ENCODE peak calls at places on chromosomes 5 and 9, in nine cellular contexts. K, L, O, J, Y, P, H, E and D are unnamed samples.

GRCh38 chr5:58322453-58322852 is 137.4 kb downstream of the PLK2 start:
- DNase-seq in K (no peak), L (no peak), O (no peak), J (no peak), Y (peak), P (peak), H (no peak), E (no peak), D (no peak)

GRCh38 chr5:128163991-128164390 is 80.4 kb downstream of the SLC12A2 start:
- DNase-seq in K (no peak), L (no peak), O (peak), J (no peak), Y (peak), P (peak), H (no peak), E (no peak), D (no peak)

GRCh38 chr9:95952471-95952870 is 77.0 kb downstream of the ERCC6L2 start:
- DNase-seq in K (no peak), L (no peak), O (no peak), J (no peak), Y (no peak), P (no peak), H (no peak), E (no peak), D (no peak)

GRCh38 chr5:73917433-73917832 is 291.4 kb downstream of the ARHGEF28 start:
- DNase-seq in K (no peak), L (no peak), O (no peak), J (no peak), Y (peak), P (no peak), H (peak), E (no peak), D (no peak)

GRCh38 chr5:16437974-16438373 is 27.6 kb downstream of the ZNF622 start:
- DNase-seq in K (no peak), L (no peak), O (no peak), J (no peak), Y (peak), P (no peak), H (no peak), E (no peak), D (no peak)

GRCh38 chr9:76905984-76906861 is at the start of gene PRUNE2:
- DNase-seq in K (peak), L (peak), O (peak), J (peak), Y (peak), P (peak), H (peak), E (peak), D (no peak)

GRCh38 chr5:79567926-79568549 is 44.2 kb upstream of the TENT2 start:
- DNase-seq in K (no peak), L (no peak), O (no peak), J (no peak), Y (peak), P (no peak), H (no peak), E (no peak), D (no peak)

GRCh38 chr5:147160923-147161663 is 73.7 kb upstream of the STK32A start:
- DNase-seq in K (no peak), L (no peak), O (no peak), J (no peak), Y (peak), P (no peak), H (no peak), E (no peak), D (no peak)

GRCh38 chr9:128162215-128163026 is 2.4 kb downstream of the BBLN start:
- DNase-seq in K (no peak), L (peak), O (no peak), J (no peak), Y (peak), P (peak), H (peak), E (no peak), D (no peak)

GRCh38 chr9:113347479-113347878 is 1.9 kb upstream of the BSPRY start:
- DNase-seq in K (no peak), L (no peak), O (no peak), J (no peak), Y (no peak), P (no peak), H (no peak), E (no peak), D (no peak)

GRCh38 chr9:75152416-75152815 is 64.1 kb downstream of the OSTF1 start:
- DNase-seq in K (no peak), L (no peak), O (no peak), J (no peak), Y (no peak), P (no peak), H (no peak), E (no peak), D (no peak)

GRCh38 chr9:126522957-126523356 is 90.8 kb upstream of the LMX1B start:
- DNase-seq in K (no peak), L (peak), O (no peak), J (no peak), Y (no peak), P (no peak), H (no peak), E (no peak), D (no peak)

GRCh38 chr9:109467936-109468335 is 30.2 kb downstream of the PTPN3 start:
- DNase-seq in K (no peak), L (no peak), O (no peak), J (no peak), Y (peak), P (peak), H (no peak), E (no peak), D (no peak)

GRCh38 chr9:129523953-129524847 is 96.7 kb downstream of the C9orf50 start:
- DNase-seq in K (no peak), L (no peak), O (no peak), J (no peak), Y (no peak), P (no peak), H (no peak), E (no peak), D (no peak)

GRCh38 chr9:17322882-17323864 is 188.3 kb downstream of the CNTLN start:
- DNase-seq in K (no peak), L (no peak), O (no peak), J (no peak), Y (no peak), P (no peak), H (no peak), E (peak), D (no peak)

GRCh38 chr9:85248514-85249312 is 493.0 kb downstream of the AGTPBP1 start:
- DNase-seq in K (no peak), L (no peak), O (no peak), J (no peak), Y (peak), P (peak), H (no peak), E (no peak), D (no peak)

GRCh38 chr9:122463828-122464632 is 13.7 kb downstream of the OR1J1 start:
- DNase-seq in K (no peak), L (no peak), O (no peak), J (no peak), Y (no peak), P (no peak), H (no peak), E (peak), D (no peak)

GRCh38 chr9:130128782-130129424 is 43.3 kb upstream of the NCS1 start:
- DNase-seq in K (no peak), L (no peak), O (peak), J (no peak), Y (peak), P (peak), H (peak), E (no peak), D (no peak)

GRCh38 chr5:14591548-14591947 is 10.0 kb downstream of the OTULINL start:
- DNase-seq in K (no peak), L (no peak), O (no peak), J (no peak), Y (no peak), P (peak), H (no peak), E (no peak), D (no peak)

GRCh38 chr5:77816686-77817085 is 40.5 kb upstream of the TBCA start:
- DNase-seq in K (no peak), L (no peak), O (no peak), J (no peak), Y (no peak), P (no peak), H (no peak), E (no peak), D (no peak)

GRCh38 chr9:12426198-12426864 is 266.9 kb upstream of the TYRP1 start:
- DNase-seq in K (no peak), L (no peak), O (no peak), J (no peak), Y (peak), P (no peak), H (no peak), E (no peak), D (no peak)

GRCh38 chr5:149212203-149212951 is 59.3 kb upstream of the AFAP1L1 start:
- DNase-seq in K (no peak), L (no peak), O (peak), J (no peak), Y (peak), P (peak), H (no peak), E (no peak), D (no peak)

GRCh38 chr5:107805819-107806218 is 135.1 kb upstream of the EFNA5 start:
- DNase-seq in K (no peak), L (no peak), O (no peak), J (no peak), Y (no peak), P (no peak), H (no peak), E (peak), D (no peak)

GRCh38 chr9:124000161-124000783 is 11.3 kb upstream of the LHX2 start:
- DNase-seq in K (no peak), L (peak), O (no peak), J (no peak), Y (no peak), P (no peak), H (peak), E (peak), D (no peak)

DNA sequence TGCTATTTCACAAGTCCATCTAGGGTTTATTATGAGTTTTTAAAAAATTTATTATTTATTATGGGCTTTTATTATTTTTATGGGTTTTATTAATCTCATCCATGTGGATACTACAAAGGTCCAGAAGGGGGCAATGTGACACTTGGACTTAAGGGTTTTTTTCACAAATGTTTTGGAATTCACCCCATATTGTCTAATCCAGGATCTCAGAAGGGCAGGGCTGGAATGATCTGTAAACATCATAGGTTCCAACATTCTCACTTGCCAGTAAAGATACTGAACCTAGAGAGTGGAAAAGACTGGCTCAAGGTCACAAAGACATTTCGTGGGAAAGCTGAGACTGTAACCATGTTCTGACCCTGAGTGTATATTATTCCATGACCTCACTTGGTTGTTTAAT is 35.6 kb downstream of the NIM1K start:
- DNase-seq in K (no peak), L (no peak), O (peak), J (no peak), Y (peak), P (peak), H (no peak), E (no peak), D (no peak)
- TF ChIP-seq CTCF in K (no peak), L (peak), O (peak), J (peak), Y (peak), P (peak), H (peak), E (no peak), D (peak)

DNA sequence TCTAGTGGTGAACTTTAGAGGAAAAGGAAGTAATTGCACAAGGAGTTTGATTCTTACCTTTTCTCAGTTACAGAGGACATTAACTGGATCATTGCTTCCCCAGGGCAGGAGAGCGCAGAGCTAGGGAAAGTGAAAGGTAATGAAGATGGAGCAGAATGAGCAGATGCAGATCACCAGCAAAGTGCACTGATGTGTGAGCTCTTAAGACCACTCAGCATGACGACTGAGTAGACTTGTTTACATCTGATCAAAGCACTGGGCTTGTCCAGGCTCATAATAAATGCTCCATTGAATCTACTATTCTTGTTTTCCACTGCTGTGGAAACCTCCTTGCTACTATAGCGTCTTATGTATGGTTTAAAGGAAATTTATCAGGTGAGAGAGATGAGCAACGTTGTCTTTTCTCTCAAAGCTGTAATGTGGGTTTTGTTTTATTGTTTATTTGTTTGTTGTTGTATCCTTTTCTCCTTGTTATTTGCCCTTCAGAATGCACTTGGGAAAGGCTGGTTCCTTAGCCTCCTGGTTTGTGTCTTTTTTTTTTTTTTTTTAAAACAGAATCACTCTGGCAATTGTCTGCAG is 25.3 kb downstream of the SLC22A5 start:
- DNase-seq in K (no peak), L (no peak), O (no peak), J (no peak), Y (no peak), P (no peak), H (no peak), E (no peak), D (no peak)
- TF ChIP-seq CTCF in K (no peak), L (no peak), O (no peak), J (no peak), Y (no peak), P (no peak), H (no peak), E (no peak), D (no peak)

DNA sequence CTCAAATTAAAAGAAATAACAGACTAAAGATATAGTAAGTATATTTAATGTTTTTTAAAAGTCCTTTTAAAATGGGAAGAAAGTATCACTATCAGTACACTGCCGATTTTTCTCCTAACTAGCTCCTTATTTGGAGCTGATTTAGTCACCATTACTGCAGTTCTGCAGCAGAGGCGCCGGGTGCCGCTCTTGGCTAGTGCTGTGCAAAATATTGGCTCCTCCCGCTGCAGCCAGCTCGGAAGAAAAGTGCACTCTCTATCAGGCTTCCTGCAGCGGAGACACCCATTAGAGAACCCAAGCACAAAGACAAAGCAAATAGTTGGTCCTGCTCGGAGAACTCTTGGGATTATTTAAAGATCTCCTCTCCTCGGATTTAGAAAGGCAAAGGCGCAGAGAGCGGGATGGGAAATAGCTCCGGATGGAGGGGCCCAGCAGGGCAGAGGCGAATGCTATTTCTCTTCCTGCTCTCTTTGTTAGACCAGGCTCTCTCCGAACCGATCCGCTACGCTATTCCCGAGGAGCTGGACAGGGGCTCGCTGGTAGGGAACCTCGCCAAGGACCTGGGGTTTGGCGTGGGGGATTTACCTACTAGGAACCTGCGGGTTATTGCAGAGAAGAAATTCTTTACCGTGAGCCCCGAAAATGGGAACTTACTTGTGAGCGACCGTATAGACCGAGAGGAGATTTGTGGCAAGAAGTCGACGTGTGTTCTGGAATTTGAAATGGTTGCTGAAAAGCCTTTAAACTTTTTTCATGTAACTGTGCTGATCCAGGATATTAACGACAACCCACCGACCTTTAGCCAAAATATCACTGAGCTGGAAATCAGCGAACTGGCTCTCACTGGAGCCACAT is at the start of gene PCDHGB3:
- DNase-seq in K (no peak), L (no peak), O (no peak), J (no peak), Y (peak), P (peak), H (no peak), E (no peak), D (no peak)
- TF ChIP-seq CTCF in K (no peak), L (peak), O (peak), J (no peak), Y (peak), P (peak), H (no peak), E (no peak), D (no peak)

GRCh38 chr9:5899292-5899691 is 8.6 kb downstream of the MLANA start:
- DNase-seq in K (no peak), L (no peak), O (no peak), J (no peak), Y (no peak), P (no peak), H (no peak), E (no peak), D (no peak)
- TF ChIP-seq CTCF in K (no peak), L (no peak), O (peak), J (no peak), Y (peak), P (no peak), H (no peak), E (peak), D (peak)

GRCh38 chr5:141356950-141357349 is 2.1 kb downstream of the PCDHGA4 start:
- DNase-seq in K (no peak), L (no peak), O (no peak), J (no peak), Y (no peak), P (no peak), H (no peak), E (no peak), D (no peak)

GRCh38 chr5:141356133-141356532 is 1.3 kb downstream of the PCDHGA4 start:
- DNase-seq in K (no peak), L (no peak), O (no peak), J (no peak), Y (no peak), P (no peak), H (no peak), E (no peak), D (no peak)

GRCh38 chr5:141355641-141356040 is 820 bp downstream of the PCDHGA4 start:
- DNase-seq in K (no peak), L (no peak), O (no peak), J (no peak), Y (no peak), P (no peak), H (no peak), E (no peak), D (no peak)

GRCh38 chr5:141351591-141351990 is 1.7 kb downstream of the PCDHGB1 start:
- DNase-seq in K (no peak), L (no peak), O (no peak), J (no peak), Y (no peak), P (no peak), H (no peak), E (no peak), D (no peak)

GRCh38 chr5:141354900-141355469 is at the start of gene PCDHGA4:
- DNase-seq in K (no peak), L (no peak), O (no peak), J (no peak), Y (peak), P (no peak), H (no peak), E (no peak), D (no peak)
- TF ChIP-seq CTCF in K (no peak), L (no peak), O (peak), J (peak), Y (peak), P (peak), H (peak), E (peak), D (no peak)

GRCh38 chr5:43038523-43038989 is 1.6 kb downstream of the ANXA2R start:
- DNase-seq in K (no peak), L (no peak), O (no peak), J (no peak), Y (no peak), P (no peak), H (no peak), E (no peak), D (no peak)

GRCh38 chr5:43040287-43041098 is at the start of gene ANXA2R:
- DNase-seq in K (peak), L (peak), O (peak), J (peak), Y (peak), P (peak), H (peak), E (peak), D (no peak)

GRCh38 chr5:43039115-43039467 is 1.0 kb downstream of the ANXA2R start:
- DNase-seq in K (no peak), L (no peak), O (no peak), J (no peak), Y (no peak), P (no peak), H (no peak), E (no peak), D (no peak)

GRCh38 chr5:43041131-43041668 is 1.1 kb upstream of the ANXA2R start:
- DNase-seq in K (no peak), L (peak), O (no peak), J (no peak), Y (no peak), P (no peak), H (no peak), E (no peak), D (no peak)

GRCh38 chr5:43039468-43040286 is 442 bp downstream of the ANXA2R start:
- DNase-seq in K (no peak), L (peak), O (no peak), J (peak), Y (peak), P (no peak), H (peak), E (peak), D (no peak)
- TF ChIP-seq CTCF in K (no peak), L (no peak), O (peak), J (peak), Y (no peak), P (no peak), H (no peak), E (peak), D (peak)

GRCh38 chr9:89919171-89919681 is 314.4 kb downstream of the GADD45G start:
- DNase-seq in K (no peak), L (no peak), O (no peak), J (no peak), Y (peak), P (no peak), H (peak), E (peak), D (no peak)
- TF ChIP-seq CTCF in K (no peak), L (peak), O (no peak), J (no peak), Y (no peak), P (no peak), H (peak), E (peak), D (peak)

GRCh38 chr5:172255444-172255843 is 28.1 kb downstream of the UBTD2 start:
- DNase-seq in K (no peak), L (no peak), O (no peak), J (no peak), Y (no peak), P (no peak), H (no peak), E (no peak), D (no peak)
- TF ChIP-seq CTCF in K (no peak), L (no peak), O (no peak), J (no peak), Y (no peak), P (no peak), H (no peak), E (no peak), D (no peak)